ENCODE peak calls at places on chromosomes 2 and 18, in six cellular contexts. One of them, this sample, is unnamed.
A peak's percentile ranks its signal among the peaks of the same experiment; 100 is the strongest.

GRCh38 chr2:46874236-46874929 is 41.2 kb downstream of the MCFD2 start:
- DNase-seq in heart left ventricle: peak; percentile 31
- DNase-seq in upper lobe of left lung: no peak
- DNase-seq in heart right ventricle: peak; percentile 53
- DNase-seq in transverse colon: no peak
- DNase-seq in AG04450: no peak
- DNase-seq in this sample: no peak

GRCh38 chr18:22348521-22349316 is 69.0 kb downstream of the CTAGE1 start:
- DNase-seq in AG04450: no peak
- DNase-seq in upper lobe of left lung: peak; percentile 91
- DNase-seq in transverse colon: peak; percentile 75
- DNase-seq in heart right ventricle: peak; percentile 68
- DNase-seq in heart left ventricle: peak; percentile 81
- DNase-seq in this sample: no peak

GRCh38 chr2:201261471-201261870 is 1.1 kb downstream of the CASP8 start:
- DNase-seq in transverse colon: peak; percentile 57
- DNase-seq in AG04450: no peak
- DNase-seq in upper lobe of left lung: peak; percentile 46
- DNase-seq in heart left ventricle: no peak
- DNase-seq in heart right ventricle: no peak
- DNase-seq in this sample: peak; percentile 57

GRCh38 chr2:150520887-150521664 is 33.6 kb upstream of the RND3 start:
- DNase-seq in heart right ventricle: no peak
- DNase-seq in transverse colon: no peak
- DNase-seq in upper lobe of left lung: no peak
- DNase-seq in heart left ventricle: no peak
- DNase-seq in AG04450: no peak
- DNase-seq in this sample: no peak

GRCh38 chr2:39494784-39495251 is 57.7 kb upstream of the MAP4K3 start:
- DNase-seq in heart right ventricle: peak; percentile 50
- DNase-seq in heart left ventricle: peak; percentile 37
- DNase-seq in upper lobe of left lung: no peak
- DNase-seq in transverse colon: no peak
- DNase-seq in AG04450: peak; percentile 89
- DNase-seq in this sample: no peak

GRCh38 chr18:75207298-75208054 is 1.5 kb downstream of the PTGR3 start:
- DNase-seq in transverse colon: peak; percentile 47
- DNase-seq in heart left ventricle: no peak
- DNase-seq in upper lobe of left lung: no peak
- DNase-seq in heart right ventricle: no peak
- DNase-seq in AG04450: no peak
- DNase-seq in this sample: no peak

GRCh38 chr2:38074775-38075435 is 1.0 kb downstream of the CYP1B1 start:
- DNase-seq in transverse colon: no peak
- DNase-seq in AG04450: no peak
- DNase-seq in heart right ventricle: no peak
- DNase-seq in heart left ventricle: peak; percentile 21
- DNase-seq in upper lobe of left lung: peak; percentile 90
- DNase-seq in this sample: no peak

GRCh38 chr2:51084750-51085149 is 52.8 kb upstream of the NRXN1 start:
- DNase-seq in AG04450: no peak
- DNase-seq in upper lobe of left lung: no peak
- DNase-seq in heart right ventricle: no peak
- DNase-seq in heart left ventricle: no peak
- DNase-seq in transverse colon: no peak
- DNase-seq in this sample: no peak

GRCh38 chr2:159906315-159906714 is 108.3 kb upstream of the CD302 start:
- DNase-seq in transverse colon: peak; percentile 28
- DNase-seq in heart left ventricle: no peak
- DNase-seq in AG04450: no peak
- DNase-seq in upper lobe of left lung: no peak
- DNase-seq in heart right ventricle: no peak
- DNase-seq in this sample: no peak

GRCh38 chr2:141878016-141878415 is 252.8 kb downstream of the LRP1B start:
- DNase-seq in AG04450: no peak
- DNase-seq in transverse colon: no peak
- DNase-seq in heart left ventricle: no peak
- DNase-seq in heart right ventricle: no peak
- DNase-seq in upper lobe of left lung: no peak
- DNase-seq in this sample: no peak

GRCh38 chr2:236688563-236689392 is 119.2 kb downstream of the ACKR3 start:
- DNase-seq in AG04450: no peak
- DNase-seq in upper lobe of left lung: no peak
- DNase-seq in heart left ventricle: peak; percentile 53
- DNase-seq in heart right ventricle: peak; percentile 54
- DNase-seq in transverse colon: no peak
- DNase-seq in this sample: no peak

GRCh38 chr2:124209441-124209840 is 184.4 kb downstream of the CNTNAP5 start:
- DNase-seq in upper lobe of left lung: no peak
- DNase-seq in heart left ventricle: no peak
- DNase-seq in AG04450: no peak
- DNase-seq in transverse colon: no peak
- DNase-seq in heart right ventricle: no peak
- DNase-seq in this sample: no peak

GRCh38 chr18:60277855-60278480 is 94.6 kb downstream of the MC4R start:
- DNase-seq in transverse colon: no peak
- DNase-seq in upper lobe of left lung: no peak
- DNase-seq in heart right ventricle: no peak
- DNase-seq in heart left ventricle: no peak
- DNase-seq in AG04450: peak; percentile 11
- DNase-seq in this sample: no peak

GRCh38 chr18:76573325-76574025 is 78.4 kb upstream of the ZNF516 start:
- DNase-seq in heart right ventricle: no peak
- DNase-seq in transverse colon: no peak
- DNase-seq in AG04450: no peak
- DNase-seq in upper lobe of left lung: no peak
- DNase-seq in heart left ventricle: no peak
- DNase-seq in this sample: no peak

GRCh38 chr2:97730245-97730644 is 16.9 kb downstream of the ZAP70 start:
- DNase-seq in AG04450: no peak
- DNase-seq in transverse colon: no peak
- DNase-seq in heart left ventricle: no peak
- DNase-seq in upper lobe of left lung: no peak
- DNase-seq in heart right ventricle: no peak
- DNase-seq in this sample: no peak

GRCh38 chr18:568731-569130 is 11.4 kb upstream of the CETN1 start:
- DNase-seq in heart right ventricle: no peak
- DNase-seq in heart left ventricle: no peak
- DNase-seq in upper lobe of left lung: no peak
- DNase-seq in AG04450: no peak
- DNase-seq in transverse colon: no peak
- DNase-seq in this sample: no peak

GRCh38 chr2:30871980-30872789 is 64.9 kb upstream of the CAPN13 start:
- DNase-seq in heart right ventricle: peak; percentile 29
- DNase-seq in heart left ventricle: no peak
- DNase-seq in AG04450: no peak
- DNase-seq in transverse colon: no peak
- DNase-seq in upper lobe of left lung: no peak
- DNase-seq in this sample: no peak

DNA sequence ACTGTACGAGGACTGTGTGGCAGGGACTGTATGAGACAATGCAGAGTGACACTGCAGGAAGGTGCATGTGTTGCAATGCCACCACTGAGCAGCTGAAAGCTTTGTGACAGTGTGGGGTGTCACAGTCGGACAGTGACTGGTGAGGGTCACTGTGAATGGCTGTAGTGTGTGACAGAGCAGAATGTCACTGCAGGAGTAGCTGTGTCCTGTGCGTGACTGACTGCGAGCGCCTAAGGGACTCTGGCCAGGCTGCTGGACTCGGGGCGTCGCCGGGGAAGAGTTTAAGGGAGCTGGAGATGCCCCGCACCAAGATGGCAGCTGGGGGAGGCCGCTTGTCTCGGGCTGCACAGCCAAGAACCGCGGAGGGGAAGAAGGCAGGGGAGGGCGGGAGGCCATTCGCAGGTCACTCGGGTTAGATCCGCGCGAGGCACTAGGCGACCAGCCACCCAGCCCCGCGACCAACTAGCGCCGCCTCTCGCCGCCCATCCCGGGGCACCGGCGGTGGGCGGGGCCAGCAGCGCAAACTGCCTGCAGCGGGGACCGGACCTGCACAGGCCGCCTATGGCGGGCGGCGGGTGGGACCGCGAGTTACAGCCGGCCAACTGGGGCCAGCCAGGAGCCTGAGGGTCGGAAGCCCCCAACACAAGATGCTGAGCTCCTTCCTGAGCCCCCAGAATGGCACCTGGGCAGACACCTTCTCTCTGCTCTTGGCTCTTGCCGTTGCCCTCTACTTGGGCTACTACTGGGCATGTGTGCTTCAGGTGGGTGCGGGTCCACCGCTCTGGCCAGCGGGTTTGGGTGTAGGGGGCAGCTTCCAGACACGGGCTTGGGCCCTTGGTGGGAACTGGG is at the start of gene ABHD1:
- DNase-seq in transverse colon: peak; percentile 77
- DNase-seq in heart left ventricle: peak; percentile 76
- DNase-seq in heart right ventricle: peak; percentile 67
- DNase-seq in upper lobe of left lung: peak; percentile 95
- DNase-seq in AG04450: no peak
- DNase-seq in this sample: peak; percentile 23
- TF ChIP-seq CTCF in transverse colon: no peak
- TF ChIP-seq CTCF in heart left ventricle: peak; percentile 15
- TF ChIP-seq CTCF in heart right ventricle: peak; percentile 34
- TF ChIP-seq CTCF in upper lobe of left lung: no peak
- TF ChIP-seq CTCF in AG04450: no peak
- TF ChIP-seq CTCF in this sample: no peak

GRCh38 chr2:190136259-190136658 is 73.7 kb upstream of the MSTN start:
- DNase-seq in transverse colon: peak; percentile 23
- DNase-seq in heart left ventricle: no peak
- DNase-seq in upper lobe of left lung: no peak
- DNase-seq in AG04450: no peak
- DNase-seq in heart right ventricle: no peak
- DNase-seq in this sample: no peak
- H3K9me3 ChIP-seq in transverse colon: no peaks in the 10 kb centered on the region
- H3K9me3 ChIP-seq in heart left ventricle: no peaks in the 10 kb centered on the region
- H3K9me3 ChIP-seq in upper lobe of left lung: peaks cover 11% of the 10 kb centered on the region
- H3K9me3 ChIP-seq in AG04450: peaks cover 6% of the 10 kb centered on the region
- H3K9me3 ChIP-seq in heart right ventricle: no peaks in the 10 kb centered on the region
- H3K9me3 ChIP-seq in this sample: peaks cover 5% of the 10 kb centered on the region

DNA sequence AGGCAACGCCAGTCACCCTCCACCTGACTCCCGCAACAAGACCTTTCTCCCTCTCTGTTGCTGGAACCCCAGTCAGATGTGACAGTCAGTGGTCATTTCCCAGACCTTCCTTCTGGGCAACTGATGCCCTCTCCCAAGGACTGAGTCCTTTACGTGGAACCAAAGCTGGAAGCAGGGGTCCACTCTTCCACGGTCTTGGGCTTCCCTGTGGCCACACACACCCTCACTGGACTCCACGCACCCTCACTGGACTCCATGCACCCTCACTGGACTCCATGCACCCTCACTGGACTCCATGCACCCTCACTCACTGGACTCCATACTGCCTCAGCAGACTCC is 7.1 kb downstream of the PTMA start:
- DNase-seq in upper lobe of left lung: no peak
- DNase-seq in heart left ventricle: no peak
- DNase-seq in transverse colon: no peak
- DNase-seq in AG04450: no peak
- DNase-seq in heart right ventricle: no peak
- DNase-seq in this sample: no peak
- TF ChIP-seq CTCF in upper lobe of left lung: peak; percentile 7
- TF ChIP-seq CTCF in heart left ventricle: peak; percentile 6
- TF ChIP-seq CTCF in transverse colon: no peak
- TF ChIP-seq CTCF in AG04450: no peak
- TF ChIP-seq CTCF in heart right ventricle: peak; percentile 11
- TF ChIP-seq CTCF in this sample: no peak

GRCh38 chr18:55838322-55838721 is 250.3 kb upstream of the TCF4 start:
- DNase-seq in heart right ventricle: no peak
- DNase-seq in heart left ventricle: no peak
- DNase-seq in AG04450: no peak
- DNase-seq in transverse colon: no peak
- DNase-seq in upper lobe of left lung: no peak
- DNase-seq in this sample: no peak
- H3K9me3 ChIP-seq in heart right ventricle: no peaks in the 10 kb centered on the region
- H3K9me3 ChIP-seq in heart left ventricle: no peaks in the 10 kb centered on the region
- H3K9me3 ChIP-seq in AG04450: peaks cover 17% of the 10 kb centered on the region
- H3K9me3 ChIP-seq in transverse colon: no peaks in the 10 kb centered on the region
- H3K9me3 ChIP-seq in upper lobe of left lung: peaks cover 9% of the 10 kb centered on the region
- H3K9me3 ChIP-seq in this sample: no peaks in the 10 kb centered on the region

GRCh38 chr2:239328306-239329191 is 72.3 kb downstream of the HDAC4 start:
- DNase-seq in upper lobe of left lung: no peak
- DNase-seq in AG04450: peak; percentile 95
- DNase-seq in heart right ventricle: peak; percentile 74
- DNase-seq in transverse colon: peak; percentile 65
- DNase-seq in heart left ventricle: peak; percentile 74
- DNase-seq in this sample: no peak
- TF ChIP-seq CTCF in upper lobe of left lung: no peak
- TF ChIP-seq CTCF in AG04450: peak; percentile 38
- TF ChIP-seq CTCF in heart right ventricle: peak; percentile 20
- TF ChIP-seq CTCF in transverse colon: no peak
- TF ChIP-seq CTCF in heart left ventricle: peak; percentile 15
- TF ChIP-seq CTCF in this sample: no peak

DNA sequence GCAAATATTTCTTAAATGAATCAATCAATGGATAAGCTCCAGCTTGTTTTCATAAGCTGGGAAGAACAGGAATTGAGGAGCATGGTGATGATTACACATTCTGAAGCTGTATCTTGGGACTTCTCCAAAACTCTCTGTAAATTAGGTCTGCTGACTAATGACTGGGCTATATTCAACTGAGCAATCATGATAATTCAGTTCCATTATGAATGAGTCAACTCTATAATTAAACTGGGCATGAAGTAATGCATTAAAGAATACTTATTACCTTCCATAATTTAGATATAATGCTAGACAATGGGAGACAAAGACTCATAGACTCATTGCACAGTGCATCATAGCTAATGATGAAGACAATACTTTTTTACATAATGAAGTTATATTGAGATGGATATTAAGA is 207.4 kb downstream of the CBLN2 start:
- DNase-seq in upper lobe of left lung: no peak
- DNase-seq in transverse colon: no peak
- DNase-seq in heart left ventricle: no peak
- DNase-seq in heart right ventricle: no peak
- DNase-seq in AG04450: no peak
- DNase-seq in this sample: no peak
- H3K9me3 ChIP-seq in upper lobe of left lung: no peaks in the 10 kb centered on the region
- H3K9me3 ChIP-seq in transverse colon: no peaks in the 10 kb centered on the region
- H3K9me3 ChIP-seq in heart left ventricle: no peaks in the 10 kb centered on the region
- H3K9me3 ChIP-seq in heart right ventricle: no peaks in the 10 kb centered on the region
- H3K9me3 ChIP-seq in AG04450: no peaks in the 10 kb centered on the region
- H3K9me3 ChIP-seq in this sample: no peaks in the 10 kb centered on the region

GRCh38 chr2:199468561-199469513 is 11.1 kb upstream of the SATB2 start:
- DNase-seq in transverse colon: peak; percentile 85
- DNase-seq in AG04450: no peak
- DNase-seq in heart left ventricle: no peak
- DNase-seq in upper lobe of left lung: peak; percentile 72
- DNase-seq in heart right ventricle: no peak
- DNase-seq in this sample: no peak
- TF ChIP-seq CTCF in transverse colon: no peak
- TF ChIP-seq CTCF in AG04450: peak; percentile 15
- TF ChIP-seq CTCF in heart left ventricle: no peak
- TF ChIP-seq CTCF in upper lobe of left lung: no peak
- TF ChIP-seq CTCF in heart right ventricle: no peak
- TF ChIP-seq CTCF in this sample: no peak

GRCh38 chr2:80858955-80859354 is 554.4 kb upstream of the LRRTM1 start:
- DNase-seq in transverse colon: no peak
- DNase-seq in upper lobe of left lung: no peak
- DNase-seq in heart left ventricle: no peak
- DNase-seq in heart right ventricle: no peak
- DNase-seq in AG04450: no peak
- DNase-seq in this sample: no peak
- H3K9me3 ChIP-seq in transverse colon: no peaks in the 10 kb centered on the region
- H3K9me3 ChIP-seq in upper lobe of left lung: no peaks in the 10 kb centered on the region
- H3K9me3 ChIP-seq in heart left ventricle: no peaks in the 10 kb centered on the region
- H3K9me3 ChIP-seq in heart right ventricle: no peaks in the 10 kb centered on the region
- H3K9me3 ChIP-seq in AG04450: peaks cover 9% of the 10 kb centered on the region
- H3K9me3 ChIP-seq in this sample: peaks cover 5% of the 10 kb centered on the region